ENCODE peak calls at places on chromosomes 5 and 9, in four cellular contexts. U is heart left ventricle, R is foreskin fibroblast, S is cardiac muscle cell. X is an unnamed sample.

GRCh38 chr5:107900721-107901120 is 230.0 kb upstream of the EFNA5 start:
- DNase-seq in U (no peak), R (no peak), S (no peak), X (no peak)

GRCh38 chr5:154849791-154850201 is 607 bp downstream of the FAXDC2 start:
- DNase-seq in U (no peak), R (peak), S (no peak), X (no peak)

GRCh38 chr9:27590636-27591035 is 17.4 kb upstream of the C9orf72 start:
- DNase-seq in U (no peak), R (no peak), S (no peak), X (no peak)

GRCh38 chr5:117590944-117591343 is 1016.3 kb upstream of the SEMA6A start:
- DNase-seq in U (no peak), R (no peak), S (peak), X (no peak)

GRCh38 chr5:66958984-66959641 is 237.5 kb downstream of the CD180 start:
- DNase-seq in U (peak), R (peak), S (peak), X (peak)

GRCh38 chr5:113089653-113090335 is 113.2 kb downstream of the DCP2 start:
- DNase-seq in U (no peak), R (no peak), S (no peak), X (no peak)

GRCh38 chr9:93076792-93077128 is 18.3 kb downstream of the SUSD3 start:
- DNase-seq in U (no peak), R (no peak), S (no peak), X (no peak)

GRCh38 chr9:76020654-76021053 is 130.2 kb downstream of the PCSK5 start:
- DNase-seq in U (no peak), R (no peak), S (no peak), X (no peak)

GRCh38 chr9:16191691-16192402 is 639.0 kb downstream of the CCDC171 start:
- DNase-seq in U (peak), R (peak), S (peak), X (no peak)

GRCh38 chr5:979100-979817 is 29.3 kb upstream of the NKD2 start:
- DNase-seq in U (no peak), R (no peak), S (no peak), X (no peak)

GRCh38 chr9:13841801-13842462 is 472.0 kb downstream of the NFIB start:
- DNase-seq in U (peak), R (no peak), S (peak), X (no peak)

GRCh38 chr9:35689601-35690446 is at the start of gene TPM2:
- DNase-seq in U (peak), R (peak), S (peak), X (no peak)

GRCh38 chr5:131417240-131417869 is 153.5 kb downstream of the CDC42SE2 start:
- DNase-seq in U (peak), R (peak), S (peak), X (no peak)

GRCh38 chr5:170306381-170306790 is 8.8 kb upstream of the LCP2 start:
- DNase-seq in U (peak), R (peak), S (peak), X (no peak)

GRCh38 chr9:129177791-129178578 is at the start of gene IER5L:
- DNase-seq in U (peak), R (peak), S (peak), X (no peak)

GRCh38 chr5:151896041-151896691 is 28.5 kb downstream of the GLRA1 start:
- DNase-seq in U (no peak), R (peak), S (no peak), X (peak)

GRCh38 chr5:27523629-27524028 is 485.2 kb upstream of the CDH9 start:
- DNase-seq in U (no peak), R (no peak), S (no peak), X (no peak)

GRCh38 chr9:26296910-26297309 is 595.7 kb downstream of the CAAP1 start:
- DNase-seq in U (no peak), R (peak), S (no peak), X (no peak)

GRCh38 chr5:127923804-127924570 is 159.6 kb upstream of the SLC12A2 start:
- DNase-seq in U (no peak), R (no peak), S (no peak), X (no peak)

GRCh38 chr9:109167716-109168115 is 667 bp upstream of the FRRS1L start:
- DNase-seq in U (no peak), R (no peak), S (no peak), X (no peak)

GRCh38 chr9:79572891-79573696 is 1.3 kb downstream of the TLE4 start:
- DNase-seq in U (peak), R (no peak), S (peak), X (no peak)

GRCh38 chr9:88783613-88784230 is 207.5 kb upstream of the S1PR3 start:
- DNase-seq in U (no peak), R (no peak), S (no peak), X (no peak)

GRCh38 chr9:120619751-120620655 is 40.0 kb upstream of the CDK5RAP2 start:
- DNase-seq in U (no peak), R (peak), S (peak), X (no peak)

GRCh38 chr9:107875571-107875980 is 386.0 kb upstream of the KLF4 start:
- DNase-seq in U (no peak), R (no peak), S (no peak), X (no peak)
- H3K4me3 ChIP-seq in U (no peak), R (no peak), S (no peak), X (no peak)

DNA sequence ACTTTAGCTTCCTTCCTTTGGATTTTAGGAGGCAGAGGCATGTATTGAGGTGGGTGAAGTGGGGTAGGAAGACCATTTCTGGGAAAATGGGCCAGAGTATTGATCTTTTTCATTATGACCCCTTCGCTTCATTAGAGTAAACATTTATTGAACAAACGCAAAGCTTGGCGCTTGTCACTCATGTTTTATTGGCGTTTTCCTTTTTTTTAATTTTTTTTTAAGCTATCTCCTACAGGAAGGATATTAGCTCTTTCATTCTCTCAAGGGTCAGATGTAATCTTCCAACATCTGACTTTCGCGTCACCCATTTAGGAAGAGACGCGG is 273 bp upstream of the SUB1 start:
- DNase-seq in U (no peak), R (no peak), S (no peak), X (no peak)
- H3K4me3 ChIP-seq in U (peak), R (peak), S (peak), X (no peak)

GRCh38 chr5:10839118-10839517 is 78.1 kb upstream of the DAP start:
- DNase-seq in U (no peak), R (no peak), S (no peak), X (no peak)
- H3K4me3 ChIP-seq in U (no peak), R (no peak), S (no peak), X (no peak)

GRCh38 chr9:135225619-135226228 is 138.3 kb downstream of the OLFM1 start:
- DNase-seq in U (peak), R (no peak), S (no peak), X (no peak)

GRCh38 chr9:135224286-135224871 is 136.9 kb downstream of the OLFM1 start:
- DNase-seq in U (peak), R (no peak), S (no peak), X (no peak)

GRCh38 chr9:135223831-135224230 is 136.4 kb downstream of the OLFM1 start:
- DNase-seq in U (peak), R (no peak), S (no peak), X (no peak)

GRCh38 chr9:135226369-135227050 is 139.0 kb downstream of the OLFM1 start:
- DNase-seq in U (peak), R (no peak), S (no peak), X (no peak)

DNA sequence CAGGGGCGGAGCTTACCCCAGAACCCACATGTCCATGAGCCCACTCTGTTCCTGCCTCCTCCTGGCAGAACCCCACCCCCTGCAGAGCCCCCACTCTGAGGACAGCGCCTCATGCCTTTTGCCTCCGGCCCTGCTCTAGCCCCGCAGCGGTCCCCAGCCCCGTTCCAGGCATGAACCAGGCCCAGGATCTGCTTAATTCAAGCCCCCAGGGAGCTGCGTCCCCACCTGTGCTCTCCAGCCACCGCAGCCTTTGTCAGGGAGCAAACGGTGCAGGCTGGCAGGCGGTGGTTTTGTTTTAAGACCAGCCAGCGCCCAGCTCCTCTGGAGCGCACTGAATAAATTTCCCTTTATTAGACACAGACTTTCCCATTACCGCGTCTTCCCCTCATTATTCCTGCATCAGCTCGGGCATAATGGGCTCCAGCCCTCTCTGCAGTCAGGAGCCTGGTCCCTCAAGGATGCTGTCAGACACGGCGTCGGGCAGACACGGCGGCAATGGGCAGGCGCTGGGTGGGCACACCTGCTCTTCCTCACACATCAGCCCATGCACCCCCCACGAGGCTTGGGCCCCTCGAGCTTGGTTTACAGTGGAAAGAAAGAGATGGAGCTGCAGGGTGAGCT is 137.6 kb downstream of the OLFM1 start:
- DNase-seq in U (peak), R (no peak), S (no peak), X (no peak)
- H3K4me3 ChIP-seq in U (no peak), R (no peak), S (no peak), X (no peak)

GRCh38 chr9:97305501-97306298 is 1.8 kb upstream of the CCDC180 start:
- DNase-seq in U (no peak), R (no peak), S (no peak), X (no peak)

GRCh38 chr9:97307500-97308163 is at the start of gene CCDC180:
- DNase-seq in U (no peak), R (no peak), S (no peak), X (no peak)

GRCh38 chr9:97309260-97309659 is 1.8 kb downstream of the CCDC180 start:
- DNase-seq in U (no peak), R (no peak), S (no peak), X (no peak)

GRCh38 chr9:97304586-97304985 is 2.9 kb upstream of the CCDC180 start:
- DNase-seq in U (no peak), R (no peak), S (no peak), X (no peak)

GRCh38 chr9:97307091-97307490 is 368 bp upstream of the CCDC180 start:
- DNase-seq in U (peak), R (peak), S (peak), X (no peak)
- H3K4me3 ChIP-seq in U (peak), R (peak), S (no peak), X (peak)

GRCh38 chr9:12813533-12813932 is 38.7 kb downstream of the LURAP1L start:
- DNase-seq in U (no peak), R (no peak), S (no peak), X (no peak)
- H3K4me3 ChIP-seq in U (no peak), R (no peak), S (no peak), X (no peak)

GRCh38 chr9:107483666-107484065 is 5.9 kb downstream of the KLF4 start:
- DNase-seq in U (no peak), R (no peak), S (no peak), X (no peak)
- H3K4me3 ChIP-seq in U (no peak), R (peak), S (no peak), X (no peak)

GRCh38 chr5:175483337-175483736 is 5.0 kb downstream of the SFXN1 start:
- DNase-seq in U (no peak), R (no peak), S (no peak), X (no peak)

GRCh38 chr5:175484322-175484721 is 6.0 kb downstream of the SFXN1 start:
- DNase-seq in U (no peak), R (no peak), S (no peak), X (no peak)

GRCh38 chr5:175484824-175485223 is 6.5 kb downstream of the SFXN1 start:
- DNase-seq in U (no peak), R (no peak), S (no peak), X (no peak)

GRCh38 chr5:175487514-175488222 is 9.3 kb downstream of the SFXN1 start:
- DNase-seq in U (no peak), R (no peak), S (no peak), X (no peak)

DNA sequence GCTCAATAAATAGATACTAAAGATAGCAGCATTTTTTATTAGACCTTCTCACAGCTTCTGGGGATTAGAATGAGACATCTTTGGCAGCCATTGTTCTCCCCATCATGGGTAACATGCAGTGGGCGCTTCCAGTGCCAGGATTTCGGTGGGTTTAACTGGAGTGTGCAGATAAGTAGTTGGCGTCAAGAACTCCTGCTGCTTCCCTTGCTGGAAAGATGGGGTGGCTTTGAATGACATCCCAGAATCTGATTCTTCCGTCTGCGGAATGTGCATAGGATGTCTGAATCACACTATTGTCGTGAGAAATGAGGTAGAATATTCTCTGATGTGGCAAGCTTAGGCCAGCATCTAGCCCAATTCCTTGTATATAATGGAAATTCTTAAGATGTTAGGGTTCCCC is 7.3 kb downstream of the SFXN1 start:
- DNase-seq in U (no peak), R (no peak), S (no peak), X (no peak)
- H3K4me3 ChIP-seq in U (no peak), R (no peak), S (no peak), X (no peak)

DNA sequence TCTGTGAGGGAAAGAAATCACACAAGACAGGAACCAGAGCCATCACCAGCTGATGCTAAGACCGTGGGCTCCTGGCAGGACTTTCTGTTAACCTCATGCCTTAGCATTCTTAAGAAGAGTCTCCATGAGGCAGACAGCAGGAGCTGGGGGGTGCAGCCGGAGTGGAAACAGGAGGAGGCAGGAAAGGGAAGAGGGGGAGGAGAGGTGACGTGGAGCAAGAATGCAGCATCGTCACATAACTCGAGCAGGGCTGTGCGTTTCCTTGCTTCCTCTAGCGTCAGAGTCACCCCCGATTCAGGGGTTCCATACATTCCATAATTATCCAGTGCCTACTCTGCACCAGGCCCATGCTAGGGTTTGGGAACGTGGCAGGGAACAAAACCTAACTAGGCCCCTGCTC is 53.7 kb downstream of the ERGIC1 start:
- DNase-seq in U (peak), R (peak), S (no peak), X (peak)
- H3K4me3 ChIP-seq in U (no peak), R (no peak), S (no peak), X (no peak)

GRCh38 chr5:43040287-43041098 is at the start of gene ANXA2R:
- DNase-seq in U (peak), R (peak), S (peak), X (peak)
- H3K4me3 ChIP-seq in U (peak), R (peak), S (peak), X (peak)

X was measured in AG04449.